ENCODE peak calls at places on chromosome 10, in ten cellular contexts. I is pons; C is brain microvascular endothelial cell; H is renal cortical epithelial cell; T is NCI-H187; U is activated naive CD4-positive, alpha-beta T cell treated with anti-CD3 and anti-CD28 coated beads for 36 hours; A is foreskin keratinocyte; N is chondrocyte; B is globus pallidus; L is naive thymus-derived CD8-positive, alpha-beta T cell. X is an unnamed sample.

GRCh38 chr10:73908853-73909611 is 1.9 kb upstream of the PLAU start:
- DNase-seq in U (peak; percentile 86), C (peak; percentile 93), N (no peak), A (peak; percentile 99), B (no peak), T (no peak), L (no peak), H (peak; percentile 99), I (peak; percentile 39), X (peak; percentile 96)

GRCh38 chr10:127556911-127557310 is 7.8 kb downstream of the NPS start:
- DNase-seq in A (no peak), U (peak; percentile 7), N (no peak), L (no peak), C (peak; percentile 10), B (no peak), I (no peak), T (no peak), H (peak; percentile 13), X (no peak)

GRCh38 chr10:5514226-5514881 is 10.4 kb upstream of the CALML3 start:
- DNase-seq in N (peak; percentile 46), I (no peak), B (no peak), A (no peak), C (no peak), H (no peak), U (no peak), T (no peak), L (no peak), X (no peak)

GRCh38 chr10:92891885-92892705 is 43.8 kb downstream of the EXOC6 start:
- DNase-seq in I (no peak), L (no peak), A (peak; percentile 84), B (no peak), C (peak; percentile 84), N (no peak), T (no peak), U (no peak), H (peak; percentile 98), X (peak; percentile 86)

GRCh38 chr10:54124209-54124890 is 676.7 kb downstream of the PCDH15 start:
- DNase-seq in H (no peak), C (no peak), T (no peak), I (no peak), L (no peak), U (no peak), N (no peak), A (peak; percentile 61), B (no peak), X (no peak)

GRCh38 chr10:122164028-122164601 is 107.0 kb upstream of the BTBD16 start:
- DNase-seq in I (peak; percentile 50), H (no peak), B (peak; percentile 63), U (no peak), T (peak; percentile 66), N (no peak), A (no peak), C (no peak), L (no peak), X (no peak)

GRCh38 chr10:82826132-82826531 is 951.1 kb downstream of the NRG3 start:
- DNase-seq in T (no peak), A (peak; percentile 48), C (no peak), B (no peak), U (no peak), N (no peak), I (no peak), L (no peak), H (peak; percentile 10), X (no peak)

GRCh38 chr10:3807928-3808496 is 23.0 kb upstream of the KLF6 start:
- DNase-seq in L (no peak), H (no peak), T (no peak), I (no peak), A (no peak), U (no peak), N (no peak), B (no peak), C (no peak), X (no peak)

GRCh38 chr10:60914676-60915075 is 29.3 kb downstream of the RHOBTB1 start:
- DNase-seq in U (no peak), T (no peak), B (no peak), N (no peak), A (no peak), C (peak; percentile 60), H (peak; percentile 81), I (no peak), L (no peak), X (peak; percentile 79)

GRCh38 chr10:102888048-102888447 is 18.8 kb downstream of the AS3MT start:
- DNase-seq in U (no peak), H (no peak), T (no peak), L (no peak), B (no peak), A (no peak), N (no peak), C (no peak), I (no peak), X (no peak)

GRCh38 chr10:114246679-114247305 is 7.7 kb downstream of the VWA2 start:
- DNase-seq in C (no peak), H (peak; percentile 83), U (no peak), T (no peak), I (no peak), A (peak; percentile 77), L (no peak), B (no peak), N (no peak), X (peak; percentile 26)

GRCh38 chr10:127888526-127889312 is 4.0 kb downstream of the CLRN3 start:
- DNase-seq in U (no peak), I (no peak), A (no peak), C (no peak), T (no peak), H (no peak), L (no peak), B (no peak), N (no peak), X (no peak)

GRCh38 chr10:122112021-122112616 is 123.2 kb downstream of the TACC2 start:
- DNase-seq in T (no peak), B (no peak), U (no peak), L (no peak), N (no peak), A (no peak), H (no peak), C (peak; percentile 45), I (no peak), X (no peak)

GRCh38 chr10:68989317-68989990 is 851 bp downstream of the KIFBP start:
- DNase-seq in H (peak; percentile 2), N (no peak), I (no peak), C (no peak), U (no peak), B (peak; percentile 10), L (no peak), T (no peak), A (no peak), X (no peak)

GRCh38 chr10:6068422-6068821 is 6.3 kb upstream of the IL2RA start:
- DNase-seq in C (no peak), A (no peak), H (no peak), U (peak; percentile 71), I (peak; percentile 44), T (no peak), L (peak; percentile 71), B (no peak), N (no peak), X (no peak)